ENCODE peak calls at places on chromosomes 12 and 14, in five cellular contexts. F, O, U, H and I are unnamed samples.

GRCh38 chr12:127120851-127121250 is 1146.1 kb upstream of the TMEM132C start:
- DNase-seq in F (peak), O (no peak), U (no peak), H (no peak), I (no peak)

GRCh38 chr12:130924946-130925345 is 28.8 kb upstream of the ADGRD1 start:
- DNase-seq in F (peak), O (no peak), U (no peak), H (no peak), I (no peak)

GRCh38 chr12:54015210-54015931 is 6.6 kb downstream of the HOXC8 start:
- DNase-seq in F (no peak), O (no peak), U (no peak), H (no peak), I (no peak)

GRCh38 chr14:61475316-61475715 is 153.9 kb downstream of the PRKCH start:
- DNase-seq in F (peak), O (no peak), U (peak), H (peak), I (peak)

GRCh38 chr14:66117600-66117999 is 368.6 kb upstream of the CCDC196 start:
- DNase-seq in F (no peak), O (no peak), U (no peak), H (peak), I (peak)

GRCh38 chr12:72057330-72057911 is 118.8 kb downstream of the TPH2 start:
- DNase-seq in F (no peak), O (no peak), U (peak), H (no peak), I (peak)

GRCh38 chr12:113191236-113191635 is 5.7 kb downstream of the RITA1 start:
- DNase-seq in F (no peak), O (no peak), U (no peak), H (no peak), I (no peak)

GRCh38 chr14:55389330-55389729 is 22.3 kb downstream of the ATG14 start:
- DNase-seq in F (no peak), O (no peak), U (no peak), H (no peak), I (no peak)

GRCh38 chr14:56117765-56118610 is at the start of gene PELI2:
- DNase-seq in F (peak), O (peak), U (peak), H (peak), I (peak)

GRCh38 chr12:106139422-106140141 is 828 bp upstream of the NUAK1 start:
- DNase-seq in F (peak), O (peak), U (peak), H (peak), I (peak)

GRCh38 chr12:23238957-23239356 is 614.0 kb downstream of the ETNK1 start:
- DNase-seq in F (no peak), O (no peak), U (no peak), H (no peak), I (no peak)

GRCh38 chr12:44015333-44015941 is 179.6 kb downstream of the TMEM117 start:
- DNase-seq in F (peak), O (no peak), U (peak), H (peak), I (peak)

GRCh38 chr14:69036757-69037506 is 57.8 kb upstream of the ACTN1 start:
- DNase-seq in F (no peak), O (no peak), U (no peak), H (no peak), I (no peak)

GRCh38 chr12:70332236-70332635 is 33.9 kb upstream of the KCNMB4 start:
- DNase-seq in F (no peak), O (no peak), U (no peak), H (no peak), I (no peak)

GRCh38 chr14:63737582-63738006 is 9.7 kb upstream of the SGPP1 start:
- DNase-seq in F (no peak), O (no peak), U (no peak), H (no peak), I (no peak)

GRCh38 chr12:88836156-88836555 is 255.9 kb upstream of the KITLG start:
- DNase-seq in F (no peak), O (no peak), U (no peak), H (no peak), I (no peak)